ENCODE peak calls at places on chromosome 17, in nine cellular contexts. One of them, this sample, is unnamed.

GRCh38 chr17:17088104-17088485 is 45.8 kb downstream of the MPRIP start:
- DNase-seq in K562: peak
- DNase-seq in BE2C: no peak
- DNase-seq in tibial artery: no peak
- DNase-seq in transverse colon: peak
- DNase-seq in choroid plexus epithelial cell: no peak
- DNase-seq in kidney: no peak
- DNase-seq in DND-41: no peak
- DNase-seq in body of pancreas: no peak
- DNase-seq in this sample: no peak

GRCh38 chr17:10169274-10169673 is 29.1 kb downstream of the GAS7 start:
- DNase-seq in BE2C: no peak
- DNase-seq in choroid plexus epithelial cell: no peak
- DNase-seq in body of pancreas: no peak
- DNase-seq in K562: no peak
- DNase-seq in DND-41: no peak
- DNase-seq in transverse colon: no peak
- DNase-seq in tibial artery: no peak
- DNase-seq in kidney: no peak
- DNase-seq in this sample: no peak

GRCh38 chr17:20728181-20728580 is 148.7 kb downstream of the CDRT15L2 start:
- DNase-seq in body of pancreas: no peak
- DNase-seq in BE2C: no peak
- DNase-seq in tibial artery: no peak
- DNase-seq in kidney: no peak
- DNase-seq in K562: no peak
- DNase-seq in DND-41: no peak
- DNase-seq in choroid plexus epithelial cell: no peak
- DNase-seq in transverse colon: no peak
- DNase-seq in this sample: no peak

GRCh38 chr17:58415371-58416055 is 1.8 kb downstream of the RNF43 start:
- DNase-seq in K562: peak
- DNase-seq in transverse colon: peak
- DNase-seq in tibial artery: no peak
- DNase-seq in DND-41: no peak
- DNase-seq in body of pancreas: peak
- DNase-seq in BE2C: peak
- DNase-seq in kidney: no peak
- DNase-seq in choroid plexus epithelial cell: no peak
- DNase-seq in this sample: no peak

GRCh38 chr17:17387461-17388362 is 84.5 kb downstream of the NT5M start:
- DNase-seq in kidney: peak
- DNase-seq in transverse colon: peak
- DNase-seq in BE2C: peak
- DNase-seq in choroid plexus epithelial cell: no peak
- DNase-seq in K562: no peak
- DNase-seq in tibial artery: no peak
- DNase-seq in body of pancreas: peak
- DNase-seq in DND-41: peak
- DNase-seq in this sample: no peak

GRCh38 chr17:59547131-59547915 is 18.1 kb upstream of the DHX40 start:
- DNase-seq in tibial artery: no peak
- DNase-seq in choroid plexus epithelial cell: no peak
- DNase-seq in body of pancreas: no peak
- DNase-seq in K562: no peak
- DNase-seq in transverse colon: no peak
- DNase-seq in DND-41: no peak
- DNase-seq in kidney: no peak
- DNase-seq in BE2C: peak
- DNase-seq in this sample: no peak

GRCh38 chr17:44959821-44960523 is 8.1 kb downstream of the C1QL1 start:
- DNase-seq in choroid plexus epithelial cell: no peak
- DNase-seq in transverse colon: no peak
- DNase-seq in body of pancreas: no peak
- DNase-seq in tibial artery: no peak
- DNase-seq in BE2C: peak
- DNase-seq in K562: no peak
- DNase-seq in DND-41: no peak
- DNase-seq in kidney: no peak
- DNase-seq in this sample: no peak

GRCh38 chr17:14334261-14334860 is 33.5 kb downstream of the HS3ST3B1 start:
- DNase-seq in choroid plexus epithelial cell: peak
- DNase-seq in BE2C: no peak
- DNase-seq in tibial artery: no peak
- DNase-seq in transverse colon: no peak
- DNase-seq in kidney: no peak
- DNase-seq in DND-41: no peak
- DNase-seq in K562: no peak
- DNase-seq in body of pancreas: no peak
- DNase-seq in this sample: no peak

GRCh38 chr17:45139533-45139920 is 4.0 kb downstream of the ACBD4 start:
- DNase-seq in tibial artery: no peak
- DNase-seq in BE2C: no peak
- DNase-seq in body of pancreas: no peak
- DNase-seq in kidney: no peak
- DNase-seq in transverse colon: no peak
- DNase-seq in K562: no peak
- DNase-seq in choroid plexus epithelial cell: no peak
- DNase-seq in DND-41: no peak
- DNase-seq in this sample: no peak

GRCh38 chr17:17120294-17120693 is 78.0 kb downstream of the MPRIP start:
- DNase-seq in BE2C: no peak
- DNase-seq in choroid plexus epithelial cell: no peak
- DNase-seq in tibial artery: no peak
- DNase-seq in transverse colon: no peak
- DNase-seq in DND-41: no peak
- DNase-seq in K562: peak
- DNase-seq in kidney: peak
- DNase-seq in body of pancreas: no peak
- DNase-seq in this sample: no peak

GRCh38 chr17:60390881-60391418 is 983 bp downstream of the USP32 start:
- DNase-seq in BE2C: peak
- DNase-seq in body of pancreas: peak
- DNase-seq in K562: no peak
- DNase-seq in kidney: peak
- DNase-seq in transverse colon: peak
- DNase-seq in DND-41: peak
- DNase-seq in choroid plexus epithelial cell: peak
- DNase-seq in tibial artery: peak
- DNase-seq in this sample: peak

GRCh38 chr17:47220531-47220999 is 11.4 kb downstream of the MYL4 start:
- DNase-seq in kidney: no peak
- DNase-seq in choroid plexus epithelial cell: no peak
- DNase-seq in K562: no peak
- DNase-seq in BE2C: no peak
- DNase-seq in DND-41: peak
- DNase-seq in tibial artery: no peak
- DNase-seq in transverse colon: no peak
- DNase-seq in body of pancreas: no peak
- DNase-seq in this sample: no peak

GRCh38 chr17:17382901-17383300 is 79.7 kb downstream of the NT5M start:
- DNase-seq in K562: no peak
- DNase-seq in BE2C: no peak
- DNase-seq in choroid plexus epithelial cell: no peak
- DNase-seq in body of pancreas: no peak
- DNase-seq in DND-41: no peak
- DNase-seq in tibial artery: no peak
- DNase-seq in transverse colon: no peak
- DNase-seq in kidney: no peak
- DNase-seq in this sample: no peak

GRCh38 chr17:72087876-72088275 is 32.9 kb upstream of the SOX9 start:
- DNase-seq in kidney: no peak
- DNase-seq in choroid plexus epithelial cell: no peak
- DNase-seq in body of pancreas: no peak
- DNase-seq in K562: no peak
- DNase-seq in transverse colon: no peak
- DNase-seq in tibial artery: no peak
- DNase-seq in DND-41: no peak
- DNase-seq in BE2C: no peak
- DNase-seq in this sample: no peak

GRCh38 chr17:61251939-61252865 is 147.4 kb upstream of the TBX2 start:
- DNase-seq in transverse colon: peak
- DNase-seq in choroid plexus epithelial cell: peak
- DNase-seq in kidney: peak
- DNase-seq in BE2C: no peak
- DNase-seq in DND-41: no peak
- DNase-seq in body of pancreas: peak
- DNase-seq in tibial artery: peak
- DNase-seq in K562: no peak
- DNase-seq in this sample: no peak

GRCh38 chr17:21228111-21228510 is 14.2 kb upstream of the TMEM11 start:
- DNase-seq in body of pancreas: no peak
- DNase-seq in choroid plexus epithelial cell: no peak
- DNase-seq in BE2C: no peak
- DNase-seq in DND-41: no peak
- DNase-seq in transverse colon: no peak
- DNase-seq in K562: no peak
- DNase-seq in kidney: no peak
- DNase-seq in tibial artery: no peak
- DNase-seq in this sample: no peak

GRCh38 chr17:44137891-44138709 is 3.6 kb upstream of the HROB start:
- DNase-seq in K562: peak
- DNase-seq in body of pancreas: peak
- DNase-seq in choroid plexus epithelial cell: peak
- DNase-seq in transverse colon: peak
- DNase-seq in BE2C: peak
- DNase-seq in kidney: peak
- DNase-seq in tibial artery: peak
- DNase-seq in DND-41: no peak
- DNase-seq in this sample: peak

GRCh38 chr17:82388223-82388921 is 16.8 kb downstream of the UTS2R start:
- DNase-seq in K562: peak
- DNase-seq in kidney: peak
- DNase-seq in DND-41: no peak
- DNase-seq in choroid plexus epithelial cell: no peak
- DNase-seq in tibial artery: no peak
- DNase-seq in BE2C: no peak
- DNase-seq in body of pancreas: peak
- DNase-seq in transverse colon: peak
- DNase-seq in this sample: no peak

GRCh38 chr17:79730769-79731483 is at the start of gene ENPP7:
- DNase-seq in tibial artery: no peak
- DNase-seq in BE2C: no peak
- DNase-seq in transverse colon: no peak
- DNase-seq in DND-41: no peak
- DNase-seq in K562: no peak
- DNase-seq in body of pancreas: no peak
- DNase-seq in choroid plexus epithelial cell: no peak
- DNase-seq in kidney: no peak
- DNase-seq in this sample: no peak

GRCh38 chr17:79732804-79733691 is 2.3 kb downstream of the ENPP7 start:
- DNase-seq in choroid plexus epithelial cell: peak
- DNase-seq in K562: no peak
- DNase-seq in kidney: no peak
- DNase-seq in DND-41: peak
- DNase-seq in tibial artery: no peak
- DNase-seq in body of pancreas: no peak
- DNase-seq in transverse colon: peak
- DNase-seq in BE2C: no peak
- DNase-seq in this sample: peak

GRCh38 chr17:79732246-79732645 is 1.5 kb downstream of the ENPP7 start:
- DNase-seq in body of pancreas: no peak
- DNase-seq in BE2C: no peak
- DNase-seq in DND-41: no peak
- DNase-seq in kidney: no peak
- DNase-seq in K562: no peak
- DNase-seq in tibial artery: no peak
- DNase-seq in choroid plexus epithelial cell: no peak
- DNase-seq in transverse colon: no peak
- DNase-seq in this sample: peak

GRCh38 chr17:79735096-79735495 is 4.4 kb downstream of the ENPP7 start:
- DNase-seq in K562: no peak
- DNase-seq in tibial artery: no peak
- DNase-seq in body of pancreas: no peak
- DNase-seq in DND-41: no peak
- DNase-seq in choroid plexus epithelial cell: no peak
- DNase-seq in kidney: no peak
- DNase-seq in transverse colon: no peak
- DNase-seq in BE2C: no peak
- DNase-seq in this sample: no peak

DNA sequence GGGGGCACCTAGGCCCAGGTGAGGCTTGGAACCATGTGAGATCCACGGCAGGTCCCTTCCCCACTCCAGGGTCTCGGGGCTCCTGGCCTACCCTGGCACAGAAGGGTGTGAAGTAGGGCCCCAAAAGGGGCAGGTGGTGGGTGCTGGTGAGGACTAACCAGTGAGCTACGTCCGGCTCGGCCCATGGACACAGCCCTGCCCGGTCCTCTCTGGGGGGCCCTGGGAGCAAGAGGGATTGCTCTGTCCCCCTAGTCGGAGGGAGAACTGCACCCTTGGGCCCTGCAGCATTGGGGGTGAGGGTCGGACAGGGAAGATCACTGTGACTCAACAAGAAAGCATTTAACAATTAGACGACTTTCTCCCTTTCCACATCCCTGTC is 2.9 kb downstream of the ENPP7 start:
- DNase-seq in BE2C: no peak
- DNase-seq in K562: no peak
- DNase-seq in transverse colon: no peak
- DNase-seq in tibial artery: no peak
- DNase-seq in body of pancreas: no peak
- DNase-seq in DND-41: no peak
- DNase-seq in choroid plexus epithelial cell: no peak
- DNase-seq in kidney: no peak
- DNase-seq in this sample: no peak
- H3K4me3 ChIP-seq in BE2C: no peak
- H3K4me3 ChIP-seq in K562: no peak
- H3K4me3 ChIP-seq in transverse colon: no peak
- H3K4me3 ChIP-seq in tibial artery: no peak
- H3K4me3 ChIP-seq in body of pancreas: no peak
- H3K4me3 ChIP-seq in DND-41: no peak
- H3K4me3 ChIP-seq in choroid plexus epithelial cell: no peak
- H3K4me3 ChIP-seq in kidney: no peak
- H3K4me3 ChIP-seq in this sample: peak

GRCh38 chr17:62720126-62720850 is 87.8 kb downstream of the MARCHF10 start:
- DNase-seq in choroid plexus epithelial cell: no peak
- DNase-seq in K562: peak
- DNase-seq in kidney: no peak
- DNase-seq in tibial artery: no peak
- DNase-seq in BE2C: no peak
- DNase-seq in DND-41: no peak
- DNase-seq in transverse colon: no peak
- DNase-seq in body of pancreas: no peak
- DNase-seq in this sample: no peak
- TF ChIP-seq CTCF in choroid plexus epithelial cell: peak
- TF ChIP-seq CTCF in K562: peak
- TF ChIP-seq CTCF in kidney: no peak
- TF ChIP-seq CTCF in tibial artery: no peak
- TF ChIP-seq CTCF in BE2C: peak
- TF ChIP-seq CTCF in DND-41: peak
- TF ChIP-seq CTCF in transverse colon: peak
- TF ChIP-seq CTCF in body of pancreas: no peak
- TF ChIP-seq CTCF in this sample: peak

GRCh38 chr17:73541111-73541510 is 103.1 kb downstream of the SDK2 start:
- DNase-seq in choroid plexus epithelial cell: no peak
- DNase-seq in DND-41: no peak
- DNase-seq in tibial artery: no peak
- DNase-seq in body of pancreas: no peak
- DNase-seq in K562: no peak
- DNase-seq in transverse colon: no peak
- DNase-seq in kidney: no peak
- DNase-seq in BE2C: no peak
- DNase-seq in this sample: no peak
- H3K4me3 ChIP-seq in choroid plexus epithelial cell: no peak
- H3K4me3 ChIP-seq in DND-41: no peak
- H3K4me3 ChIP-seq in tibial artery: no peak
- H3K4me3 ChIP-seq in body of pancreas: no peak
- H3K4me3 ChIP-seq in K562: no peak
- H3K4me3 ChIP-seq in transverse colon: no peak
- H3K4me3 ChIP-seq in kidney: no peak
- H3K4me3 ChIP-seq in BE2C: no peak
- H3K4me3 ChIP-seq in this sample: no peak

GRCh38 chr17:40122944-40123810 is 1.4 kb downstream of the MSL1 start:
- DNase-seq in choroid plexus epithelial cell: peak
- DNase-seq in body of pancreas: peak
- DNase-seq in DND-41: peak
- DNase-seq in K562: peak
- DNase-seq in tibial artery: no peak
- DNase-seq in kidney: peak
- DNase-seq in BE2C: peak
- DNase-seq in transverse colon: peak
- DNase-seq in this sample: peak
- TF ChIP-seq CTCF in choroid plexus epithelial cell: no peak
- TF ChIP-seq CTCF in body of pancreas: no peak
- TF ChIP-seq CTCF in DND-41: peak
- TF ChIP-seq CTCF in K562: no peak
- TF ChIP-seq CTCF in tibial artery: peak
- TF ChIP-seq CTCF in kidney: no peak
- TF ChIP-seq CTCF in BE2C: no peak
- TF ChIP-seq CTCF in transverse colon: peak
- TF ChIP-seq CTCF in this sample: no peak

This sample was measured in GM06990.